ENCODE peak calls at places on chromosomes 6 and 20, in five cellular contexts. One of them, this sample, is unnamed.

GRCh38 chr6:20220345-20220744 is 8.1 kb upstream of the MBOAT1 start:
- DNase-seq in AG08396: no peak
- DNase-seq in iris pigment epithelial cell: no peak
- DNase-seq in NCI-H1417: no peak
- DNase-seq in right cardiac atrium: no peak
- DNase-seq in this sample: no peak

GRCh38 chr6:161058746-161059145 is 67.2 kb downstream of the MAP3K4 start:
- DNase-seq in AG08396: no peak
- DNase-seq in iris pigment epithelial cell: peak; percentile 59
- DNase-seq in NCI-H1417: no peak
- DNase-seq in right cardiac atrium: no peak
- DNase-seq in this sample: no peak

GRCh38 chr6:151063339-151063738 is 176.4 kb upstream of the AKAP12 start:
- DNase-seq in AG08396: no peak
- DNase-seq in iris pigment epithelial cell: peak; percentile 79
- DNase-seq in NCI-H1417: no peak
- DNase-seq in right cardiac atrium: no peak
- DNase-seq in this sample: peak; percentile 48

GRCh38 chr20:43842126-43843020 is 72.3 kb upstream of the TOX2 start:
- DNase-seq in AG08396: no peak
- DNase-seq in iris pigment epithelial cell: no peak
- DNase-seq in NCI-H1417: no peak
- DNase-seq in right cardiac atrium: no peak
- DNase-seq in this sample: no peak

GRCh38 chr6:17280552-17281090 is 540 bp upstream of the RBM24 start:
- DNase-seq in AG08396: no peak
- DNase-seq in iris pigment epithelial cell: peak; percentile 7
- DNase-seq in NCI-H1417: no peak
- DNase-seq in right cardiac atrium: peak; percentile 84
- DNase-seq in this sample: peak; percentile 43

GRCh38 chr6:111031151-111031550 is 49.3 kb downstream of the RPF2 start:
- DNase-seq in AG08396: no peak
- DNase-seq in iris pigment epithelial cell: no peak
- DNase-seq in NCI-H1417: no peak
- DNase-seq in right cardiac atrium: no peak
- DNase-seq in this sample: no peak

GRCh38 chr6:154411076-154411475 is 54.5 kb upstream of the IPCEF1 start:
- DNase-seq in AG08396: no peak
- DNase-seq in iris pigment epithelial cell: peak; percentile 42
- DNase-seq in NCI-H1417: no peak
- DNase-seq in right cardiac atrium: no peak
- DNase-seq in this sample: no peak

GRCh38 chr20:34069341-34070078 is 42.5 kb downstream of the EIF2S2 start:
- DNase-seq in AG08396: peak; percentile 77
- DNase-seq in iris pigment epithelial cell: peak; percentile 80
- DNase-seq in NCI-H1417: peak; percentile 76
- DNase-seq in right cardiac atrium: peak; percentile 83
- DNase-seq in this sample: peak; percentile 78

GRCh38 chr6:29705389-29706231 is 17.6 kb upstream of the HLA-F start:
- DNase-seq in AG08396: peak; percentile 57
- DNase-seq in iris pigment epithelial cell: peak; percentile 56
- DNase-seq in NCI-H1417: peak; percentile 6
- DNase-seq in right cardiac atrium: peak; percentile 57
- DNase-seq in this sample: peak; percentile 65

GRCh38 chr6:73521351-73522254 is 771 bp upstream of the EEF1A1 start:
- DNase-seq in AG08396: peak; percentile 64
- DNase-seq in iris pigment epithelial cell: peak; percentile 85
- DNase-seq in NCI-H1417: peak; percentile 87
- DNase-seq in right cardiac atrium: peak; percentile 91
- DNase-seq in this sample: peak; percentile 57

GRCh38 chr6:108846628-108847027 is 1.6 kb upstream of the ARMC2 start:
- DNase-seq in AG08396: no peak
- DNase-seq in iris pigment epithelial cell: no peak
- DNase-seq in NCI-H1417: no peak
- DNase-seq in right cardiac atrium: no peak
- DNase-seq in this sample: no peak

GRCh38 chr6:29014729-29015608 is 9.9 kb upstream of the ZNF311 start:
- DNase-seq in AG08396: no peak
- DNase-seq in iris pigment epithelial cell: peak; percentile 22
- DNase-seq in NCI-H1417: no peak
- DNase-seq in right cardiac atrium: peak; percentile 47
- DNase-seq in this sample: peak; percentile 9

GRCh38 chr6:50921968-50922367 is 103.3 kb downstream of the TFAP2B start:
- DNase-seq in AG08396: no peak
- DNase-seq in iris pigment epithelial cell: no peak
- DNase-seq in NCI-H1417: no peak
- DNase-seq in right cardiac atrium: no peak
- DNase-seq in this sample: no peak

GRCh38 chr20:19588731-19589130 is 169.3 kb upstream of the RIN2 start:
- DNase-seq in AG08396: no peak
- DNase-seq in iris pigment epithelial cell: no peak
- DNase-seq in NCI-H1417: no peak
- DNase-seq in right cardiac atrium: peak; percentile 66
- DNase-seq in this sample: no peak

GRCh38 chr6:170101281-170102035 is 189.4 kb downstream of the DLL1 start:
- DNase-seq in AG08396: no peak
- DNase-seq in iris pigment epithelial cell: no peak
- DNase-seq in NCI-H1417: no peak
- DNase-seq in right cardiac atrium: peak; percentile 24
- DNase-seq in this sample: no peak